ENCODE peak calls at places on chromosomes 3 and 15, in seven cellular contexts. R, L, I, W, T, O and G are unnamed samples.

GRCh38 chr15:90063733-90064247 is 38.5 kb downstream of the IDH2 start:
- DNase-seq in W (no peak), T (no peak), O (no peak), I (no peak), L (no peak), R (no peak), G (no peak)

GRCh38 chr15:31328999-31329639 is 2.5 kb downstream of the KLF13 start:
- DNase-seq in O (no peak), R (peak; percentile 31), I (no peak), L (no peak), W (no peak), T (peak; percentile 49), G (no peak)

GRCh38 chr15:25185791-25186190 is 231.0 kb downstream of the SNRPN start:
- DNase-seq in I (no peak), T (no peak), R (no peak), L (no peak), W (no peak), O (no peak), G (no peak)

GRCh38 chr3:29711255-29711771 is 430.4 kb downstream of the RBMS3 start:
- DNase-seq in W (no peak), R (no peak), O (no peak), L (no peak), T (no peak), I (no peak), G (no peak)

GRCh38 chr3:23421811-23422510 is 218.8 kb downstream of the UBE2E2 start:
- DNase-seq in W (no peak), R (no peak), O (no peak), T (no peak), L (no peak), I (no peak), G (no peak)

GRCh38 chr3:118968640-118969039 is 66.0 kb downstream of the IGSF11 start:
- DNase-seq in R (no peak), L (no peak), I (no peak), W (no peak), T (no peak), O (no peak), G (no peak)

GRCh38 chr15:71495381-71495780 is 315.0 kb upstream of the NR2E3 start:
- DNase-seq in R (no peak), T (no peak), O (no peak), I (no peak), L (no peak), W (no peak), G (no peak)

GRCh38 chr3:2578560-2578959 is 479.9 kb downstream of the CNTN4 start:
- DNase-seq in I (no peak), R (no peak), T (no peak), W (no peak), L (no peak), O (no peak), G (no peak)

GRCh38 chr3:101156787-101157345 is 163.5 kb downstream of the IMPG2 start:
- DNase-seq in W (no peak), L (no peak), O (no peak), I (no peak), T (no peak), R (no peak), G (no peak)

GRCh38 chr15:91192285-91193058 is 92.4 kb downstream of the SV2B start:
- DNase-seq in I (no peak), W (no peak), L (no peak), T (no peak), R (no peak), O (no peak), G (no peak)

GRCh38 chr3:156691920-156692319 is 17.5 kb downstream of the TIPARP start:
- DNase-seq in W (no peak), T (no peak), R (no peak), I (no peak), O (peak; percentile 45), L (no peak), G (no peak)

GRCh38 chr3:39064646-39065045 is 12.8 kb downstream of the WDR48 start:
- DNase-seq in O (no peak), L (no peak), R (no peak), W (no peak), T (no peak), I (no peak), G (no peak)